ENCODE peak calls at places on chromosomes 3 and 15, in ten cellular contexts. B is choroid plexus epithelial cell, K is SK-N-SH, H is tibial artery, F is fibroblast of pulmonary artery, L is AG04450, P is epithelial cell of esophagus, Q is right lobe of liver, V is GM12865, N is GM06990. E is an unnamed sample.

GRCh38 chr3:160869825-160870224 is 113.8 kb downstream of the PPM1L start:
- DNase-seq in L (no peak), N (no peak), H (peak), F (peak), P (peak), V (no peak), B (peak), K (peak), Q (peak), E (no peak)

GRCh38 chr3:105744202-105744601 is 124.6 kb downstream of the CBLB start:
- DNase-seq in H (no peak), K (no peak), N (no peak), L (no peak), F (no peak), V (no peak), Q (no peak), P (no peak), B (no peak), E (no peak)

GRCh38 chr15:73601449-73602425 is 31.5 kb downstream of the NPTN start:
- DNase-seq in F (peak), L (no peak), Q (no peak), V (no peak), H (peak), K (no peak), B (peak), P (peak), N (no peak), E (peak)

GRCh38 chr3:112555535-112556170 is 6.1 kb downstream of the ATG3 start:
- DNase-seq in N (no peak), F (peak), Q (no peak), H (no peak), L (no peak), B (no peak), P (no peak), V (no peak), K (no peak), E (no peak)

GRCh38 chr3:142997330-142997729 is 4.0 kb upstream of the U2SURP start:
- DNase-seq in N (no peak), B (no peak), V (no peak), F (no peak), K (no peak), H (no peak), P (no peak), Q (no peak), L (no peak), E (no peak)

GRCh38 chr3:18445421-18446066 is 20.4 kb upstream of the SATB1 start:
- DNase-seq in H (no peak), F (no peak), L (no peak), Q (peak), N (peak), V (no peak), P (no peak), B (no peak), K (peak), E (peak)

GRCh38 chr3:182909318-182910040 is 70.9 kb downstream of the DCUN1D1 start:
- DNase-seq in N (no peak), K (peak), B (peak), Q (no peak), P (peak), L (no peak), H (no peak), V (no peak), F (peak), E (no peak)

GRCh38 chr15:100726426-100727190 is 124.2 kb downstream of the ASB7 start:
- DNase-seq in P (peak), V (no peak), Q (no peak), N (no peak), K (peak), H (no peak), B (no peak), F (peak), L (no peak), E (no peak)

GRCh38 chr15:58522865-58523264 is 91.1 kb downstream of the LIPC start:
- DNase-seq in H (no peak), K (no peak), P (no peak), V (no peak), F (no peak), N (no peak), B (no peak), L (no peak), Q (no peak), E (no peak)

GRCh38 chr15:51161491-51162260 is 67.0 kb upstream of the TNFAIP8L3 start:
- DNase-seq in H (no peak), K (no peak), F (no peak), B (no peak), L (no peak), Q (no peak), P (no peak), N (no peak), V (no peak), E (no peak)

GRCh38 chr3:126911162-126912026 is 71.5 kb upstream of the PLXNA1 start:
- DNase-seq in F (peak), H (peak), K (no peak), B (peak), P (peak), L (no peak), V (peak), N (peak), Q (no peak), E (peak)

GRCh38 chr3:73556520-73557371 is 68.0 kb downstream of the PDZRN3 start:
- DNase-seq in Q (no peak), L (no peak), P (no peak), H (no peak), B (no peak), F (no peak), K (no peak), N (no peak), V (no peak), E (no peak)

GRCh38 chr15:36133686-36134085 is 445.7 kb upstream of the CDIN1 start:
- DNase-seq in P (no peak), N (no peak), V (no peak), K (no peak), B (no peak), F (peak), H (no peak), L (peak), Q (no peak), E (no peak)

GRCh38 chr15:68792901-68793766 is 27.6 kb downstream of the ANP32A start:
- DNase-seq in H (no peak), L (no peak), P (peak), Q (peak), K (no peak), B (no peak), F (no peak), N (no peak), V (no peak), E (peak)

GRCh38 chr3:30810617-30811016 is 83.8 kb downstream of the GADL1 start:
- DNase-seq in K (peak), N (no peak), H (no peak), B (no peak), P (no peak), F (no peak), V (no peak), L (no peak), Q (no peak), E (no peak)

GRCh38 chr3:13336592-13336991 is 83.5 kb downstream of the NUP210 start:
- DNase-seq in L (no peak), Q (no peak), K (no peak), V (no peak), P (no peak), N (no peak), H (no peak), F (no peak), B (no peak), E (no peak)

GRCh38 chr15:43133429-43134156 is at the start of gene TMEM62:
- DNase-seq in H (peak), P (peak), L (no peak), Q (peak), V (peak), F (peak), N (peak), B (peak), K (peak), E (peak)

GRCh38 chr15:29522373-29523276 is 253.0 kb upstream of the NSMCE3 start:
- DNase-seq in F (no peak), L (no peak), N (no peak), V (no peak), B (no peak), H (no peak), P (peak), K (no peak), Q (no peak), E (peak)

GRCh38 chr3:45773044-45773443 is 23.3 kb downstream of the SLC6A20 start:
- DNase-seq in N (no peak), F (no peak), H (no peak), L (no peak), V (no peak), Q (no peak), P (no peak), K (no peak), B (no peak), E (peak)

GRCh38 chr3:52354676-52355075 is 38.6 kb downstream of the DNAH1 start:
- DNase-seq in H (no peak), Q (peak), L (no peak), F (no peak), P (no peak), B (no peak), V (no peak), K (no peak), N (no peak), E (no peak)

GRCh38 chr3:195800240-195800639 is 11.5 kb downstream of the MUC4 start:
- DNase-seq in V (no peak), Q (no peak), N (no peak), K (no peak), F (peak), B (no peak), P (no peak), L (no peak), H (no peak), E (no peak)

GRCh38 chr15:41969851-41970431 is 2.4 kb downstream of the EHD4 start:
- DNase-seq in H (no peak), F (no peak), B (no peak), L (no peak), Q (no peak), P (no peak), K (no peak), V (peak), N (peak), E (peak)

GRCh38 chr3:48404440-48405342 is 25.2 kb downstream of the PLXNB1 start:
- DNase-seq in P (no peak), N (no peak), H (peak), F (no peak), K (no peak), L (no peak), B (no peak), V (no peak), Q (no peak), E (peak)

GRCh38 chr15:26759991-26760390 is 12.9 kb downstream of the GABRB3 start:
- DNase-seq in L (no peak), V (no peak), H (no peak), Q (no peak), P (no peak), F (no peak), K (no peak), B (no peak), N (no peak), E (no peak)

GRCh38 chr3:113441051-113441770 is at the start of gene CFAP44:
- DNase-seq in N (peak), P (peak), Q (peak), K (no peak), L (peak), V (peak), H (peak), F (peak), B (peak), E (peak)

GRCh38 chr3:128864351-128864811 is 15.0 kb upstream of the ACAD9 start:
- DNase-seq in N (no peak), Q (no peak), B (no peak), L (no peak), F (no peak), P (no peak), V (no peak), H (no peak), K (no peak), E (no peak)

GRCh38 chr15:70507772-70508351 is 255.5 kb downstream of the UACA start:
- DNase-seq in L (no peak), F (peak), P (peak), K (no peak), N (no peak), B (peak), H (no peak), Q (no peak), V (peak), E (no peak)

GRCh38 chr3:43624619-43625305 is 3.0 kb upstream of the ANO10 start:
- DNase-seq in F (no peak), H (no peak), V (no peak), N (no peak), Q (no peak), L (no peak), P (peak), K (no peak), B (peak), E (no peak)

GRCh38 chr3:151971814-151972579 is 98.6 kb downstream of the SUCNR1 start:
- DNase-seq in L (no peak), K (no peak), B (peak), F (no peak), V (no peak), P (peak), H (no peak), N (no peak), Q (no peak), E (peak)

GRCh38 chr15:41693757-41694156 is 33.6 kb downstream of the MGA start:
- DNase-seq in F (no peak), N (no peak), P (no peak), H (no peak), L (no peak), K (no peak), Q (no peak), V (no peak), B (no peak), E (no peak)

GRCh38 chr3:101128786-101129185 is 135.6 kb upstream of the ABI3BP start:
- DNase-seq in K (no peak), Q (no peak), V (no peak), B (no peak), N (no peak), F (no peak), L (no peak), P (peak), H (no peak), E (no peak)

GRCh38 chr3:179288845-179289244 is 34.0 kb upstream of the ZNF639 start:
- DNase-seq in F (no peak), B (no peak), L (no peak), P (no peak), Q (no peak), H (no peak), K (no peak), V (no peak), N (no peak), E (no peak)
- H3K4me3 ChIP-seq in F (no peak), B (no peak), L (no peak), P (no peak), Q (no peak), H (no peak), K (no peak), V (no peak), N (no peak), E (no peak)

DNA sequence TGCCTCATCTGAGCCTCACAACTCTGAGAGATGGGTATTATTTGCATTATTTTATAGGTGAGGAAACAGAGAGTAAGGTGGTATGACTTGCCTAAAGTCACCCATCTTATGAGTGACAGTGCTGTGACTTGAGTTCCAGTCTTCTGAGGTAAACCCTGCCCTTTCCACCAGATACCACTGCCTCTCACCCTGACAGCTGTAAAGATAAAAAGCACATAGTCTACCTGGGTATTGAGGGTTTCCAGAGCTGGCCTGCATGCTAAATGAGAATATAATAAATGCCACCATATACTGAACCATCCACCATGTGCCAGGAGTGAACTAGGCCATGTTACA is 25.6 kb downstream of the RASGRP1 start:
- DNase-seq in N (no peak), K (no peak), B (no peak), L (no peak), F (no peak), V (no peak), Q (no peak), P (no peak), H (no peak), E (no peak)
- H3K4me3 ChIP-seq in N (no peak), K (no peak), B (no peak), L (no peak), F (no peak), V (no peak), Q (no peak), P (no peak), H (no peak), E (no peak)

DNA sequence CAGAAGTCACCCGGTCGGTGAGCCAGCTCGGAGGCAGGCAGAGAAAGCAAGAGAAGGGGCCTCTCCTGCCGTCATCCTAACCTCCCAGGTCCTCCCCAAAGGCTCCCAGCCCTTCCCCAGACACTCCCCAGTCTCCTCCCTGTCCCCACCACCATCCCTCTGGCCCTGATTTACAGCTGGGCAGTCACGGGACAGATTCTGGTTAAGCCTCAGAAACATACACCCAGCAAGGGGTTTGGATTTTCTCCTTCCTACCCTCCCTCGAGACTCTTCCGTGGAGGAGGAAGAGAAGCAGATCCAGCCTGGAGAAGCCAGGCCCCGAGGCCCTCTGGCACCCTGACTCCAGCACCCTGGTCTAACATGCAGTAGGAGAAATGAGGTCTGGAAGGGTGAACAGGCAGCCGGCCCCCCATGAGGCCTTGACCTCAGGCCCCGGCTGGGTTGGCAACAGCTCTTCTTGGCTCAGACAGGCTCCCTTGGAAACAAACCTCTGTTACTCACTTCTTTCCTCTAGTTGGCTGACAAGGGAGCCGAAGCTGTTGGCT is 73.5 kb downstream of the CPN2 start:
- DNase-seq in V (no peak), B (peak), H (peak), P (no peak), K (peak), L (no peak), F (peak), Q (peak), N (no peak), E (no peak)
- H3K4me3 ChIP-seq in V (no peak), B (no peak), H (peak), P (no peak), K (no peak), L (no peak), F (no peak), Q (no peak), N (no peak), E (no peak)

GRCh38 chr15:96344706-96345559 is 14.4 kb downstream of the NR2F2 start:
- DNase-seq in P (peak), B (peak), N (no peak), K (no peak), F (peak), Q (no peak), L (no peak), V (no peak), H (no peak), E (no peak)
- H3K4me3 ChIP-seq in P (peak), B (peak), N (no peak), K (peak), F (peak), Q (peak), L (peak), V (no peak), H (peak), E (no peak)

DNA sequence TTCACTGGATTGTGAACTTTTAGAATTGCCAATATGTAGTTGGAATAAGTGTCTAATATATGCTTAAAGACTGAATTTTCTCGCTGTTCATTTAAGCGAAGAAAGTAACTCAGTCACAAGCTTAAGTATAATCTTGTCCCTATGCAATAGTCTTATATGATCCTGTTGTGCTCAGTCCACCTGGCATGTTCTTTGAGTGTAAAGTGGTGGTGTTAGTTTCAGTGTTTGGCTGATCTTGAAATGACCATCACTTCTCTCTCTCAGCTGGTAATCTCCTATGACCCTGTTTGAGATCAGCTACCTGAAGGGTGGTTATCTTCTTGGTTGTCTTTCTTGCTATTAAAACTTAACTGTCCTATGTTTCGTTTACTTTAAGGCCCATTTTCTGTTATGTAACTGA is 197.5 kb downstream of the PTPRG start:
- DNase-seq in V (no peak), B (no peak), Q (no peak), N (no peak), P (no peak), F (no peak), L (no peak), K (no peak), H (no peak), E (no peak)
- H3K4me3 ChIP-seq in V (no peak), B (no peak), Q (no peak), N (no peak), P (no peak), F (no peak), L (no peak), K (no peak), H (no peak), E (no peak)

DNA sequence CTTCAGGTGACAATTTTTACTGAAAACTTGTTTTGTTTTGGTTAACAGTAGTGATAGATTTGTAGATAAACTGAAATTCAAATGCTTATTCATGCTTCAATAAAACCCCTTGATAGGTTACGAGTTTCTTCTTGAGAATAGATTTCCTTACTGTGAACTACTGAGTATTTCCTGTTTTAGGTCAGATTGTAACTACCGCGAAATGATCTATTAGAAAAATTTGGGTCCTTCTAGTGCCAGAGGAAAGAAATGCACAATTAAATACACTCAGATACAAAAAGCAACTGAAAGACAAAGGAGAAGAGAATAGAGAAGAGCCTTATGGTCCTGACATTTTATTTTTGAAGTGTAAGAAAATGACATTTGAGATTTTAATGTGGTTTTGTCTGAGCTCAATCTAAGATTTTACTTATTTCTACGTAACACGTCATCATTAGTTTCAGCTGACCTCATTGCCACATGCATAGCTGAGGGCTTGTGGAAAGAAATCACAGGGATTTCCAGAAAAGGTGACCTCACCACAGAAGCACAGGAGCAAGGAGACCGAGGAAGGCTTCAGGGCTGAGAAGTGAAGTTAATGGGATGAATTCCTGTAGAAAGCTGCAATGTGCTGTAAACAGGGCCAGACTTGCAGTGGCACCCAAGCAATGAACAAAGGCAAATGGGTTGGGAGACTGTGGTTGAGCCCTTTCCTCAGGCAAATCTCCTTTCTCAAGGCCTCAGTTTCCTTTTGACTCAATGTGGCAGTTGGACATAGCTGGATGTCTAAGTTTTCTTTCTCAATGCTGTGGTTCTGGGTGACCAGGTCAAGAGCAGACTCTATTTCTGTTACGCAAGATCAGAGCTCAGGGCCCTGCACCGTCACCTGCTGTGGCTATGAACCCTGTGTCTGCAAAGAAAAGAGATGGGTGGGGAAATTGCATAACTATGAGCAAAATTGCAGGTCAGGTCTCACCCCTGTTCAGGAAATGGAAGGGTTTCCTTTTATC is 252.0 kb upstream of the TBL1XR1 start:
- DNase-seq in B (peak), K (no peak), P (peak), N (peak), H (no peak), F (no peak), Q (peak), V (peak), L (no peak), E (no peak)
- H3K4me3 ChIP-seq in B (no peak), K (no peak), P (no peak), N (no peak), H (no peak), F (no peak), Q (no peak), V (no peak), L (no peak), E (no peak)

DNA sequence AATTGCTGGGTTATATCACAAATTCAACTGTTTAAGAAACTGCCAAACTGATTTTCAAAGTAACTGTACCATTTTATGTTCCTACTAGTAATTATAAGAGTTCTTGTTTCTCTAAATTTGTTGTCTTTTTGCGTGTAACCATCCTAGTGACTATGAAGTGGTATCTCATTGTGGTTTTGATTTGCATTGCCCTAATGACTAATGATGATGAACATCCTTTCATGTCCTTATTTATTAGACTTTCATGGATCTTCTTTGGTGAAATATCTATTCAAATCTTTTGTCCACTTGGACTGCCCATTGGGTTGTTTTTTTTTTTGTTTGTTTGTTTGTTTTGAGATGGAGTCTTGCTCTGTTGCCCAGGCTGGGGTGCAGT is 3.6 kb downstream of the OXSR1 start:
- DNase-seq in K (no peak), N (no peak), B (no peak), F (no peak), Q (no peak), V (peak), H (no peak), P (peak), L (no peak), E (no peak)
- H3K4me3 ChIP-seq in K (peak), N (no peak), B (no peak), F (no peak), Q (no peak), V (no peak), H (no peak), P (no peak), L (no peak), E (no peak)